ENCODE peak calls at places on chromosomes 7 and 10, in four cellular contexts. C is GM12878, P is K562, T is HepG2. E is an unnamed sample.

GRCh38 chr7:112930787-112931186 is 140.6 kb upstream of the TMEM168 start:
- DNase-seq in P (no peak), T (peak; percentile 60), C (no peak), E (no peak)

GRCh38 chr7:11294965-11295364 is 321.3 kb downstream of the PHF14 start:
- DNase-seq in C (no peak), T (no peak), P (no peak), E (no peak)

GRCh38 chr7:90552521-90552920 is 43.6 kb upstream of the CDK14 start:
- DNase-seq in C (no peak), T (no peak), P (no peak), E (no peak)

GRCh38 chr10:74021248-74022055 is 23.5 kb downstream of the VCL start:
- DNase-seq in C (no peak), T (no peak), P (peak; percentile 45), E (peak; percentile 17)

GRCh38 chr7:147774461-147774860 is 816.1 kb upstream of the C7orf33 start:
- DNase-seq in T (no peak), C (no peak), P (no peak), E (no peak)

GRCh38 chr7:46369933-46370654 is 449.0 kb upstream of the IGFBP3 start:
- DNase-seq in T (no peak), C (no peak), P (no peak), E (no peak)

GRCh38 chr10:124035928-124036558 is 57.4 kb downstream of the CHST15 start:
- DNase-seq in P (peak; percentile 17), T (peak; percentile 96), C (peak; percentile 82), E (no peak)

GRCh38 chr10:79162861-79163662 is 94.3 kb downstream of the ZMIZ1 start:
- DNase-seq in C (no peak), P (no peak), T (no peak), E (no peak)

GRCh38 chr10:3067859-3068179 is 471 bp downstream of the PFKP start:
- DNase-seq in P (no peak), T (no peak), C (no peak), E (no peak)

GRCh38 chr10:101453318-101453717 is 99.4 kb downstream of the BTRC start:
- DNase-seq in T (no peak), C (no peak), P (no peak), E (no peak)

GRCh38 chr10:101450277-101451080 is 96.5 kb downstream of the BTRC start:
- DNase-seq in C (no peak), P (peak; percentile 39), T (no peak), E (peak; percentile 19)

GRCh38 chr10:101453791-101454718 is 100.1 kb downstream of the BTRC start:
- DNase-seq in C (no peak), T (no peak), P (no peak), E (no peak)

GRCh38 chr10:101452593-101452992 is 98.6 kb downstream of the BTRC start:
- DNase-seq in C (no peak), P (no peak), T (no peak), E (no peak)

GRCh38 chr10:101451589-101452190 is 97.7 kb downstream of the BTRC start:
- DNase-seq in C (no peak), T (no peak), P (no peak), E (no peak)
- TF ChIP-seq NFIC in C (no peak), T (no peak), P (no peak), E (no peak)

GRCh38 chr7:99008181-99008631 is 129.9 kb downstream of the TRRAP start:
- DNase-seq in T (no peak), C (no peak), P (no peak), E (no peak)
- TF ChIP-seq NFIC in T (no peak), C (no peak), P (no peak), E (no peak)

GRCh38 chr7:142153400-142153799 is 41.9 kb downstream of the MGAM2 start:
- DNase-seq in C (no peak), T (peak; percentile 21), P (no peak), E (peak; percentile 16)
- TF ChIP-seq NFIC in C (no peak), T (no peak), P (no peak), E (no peak)

DNA sequence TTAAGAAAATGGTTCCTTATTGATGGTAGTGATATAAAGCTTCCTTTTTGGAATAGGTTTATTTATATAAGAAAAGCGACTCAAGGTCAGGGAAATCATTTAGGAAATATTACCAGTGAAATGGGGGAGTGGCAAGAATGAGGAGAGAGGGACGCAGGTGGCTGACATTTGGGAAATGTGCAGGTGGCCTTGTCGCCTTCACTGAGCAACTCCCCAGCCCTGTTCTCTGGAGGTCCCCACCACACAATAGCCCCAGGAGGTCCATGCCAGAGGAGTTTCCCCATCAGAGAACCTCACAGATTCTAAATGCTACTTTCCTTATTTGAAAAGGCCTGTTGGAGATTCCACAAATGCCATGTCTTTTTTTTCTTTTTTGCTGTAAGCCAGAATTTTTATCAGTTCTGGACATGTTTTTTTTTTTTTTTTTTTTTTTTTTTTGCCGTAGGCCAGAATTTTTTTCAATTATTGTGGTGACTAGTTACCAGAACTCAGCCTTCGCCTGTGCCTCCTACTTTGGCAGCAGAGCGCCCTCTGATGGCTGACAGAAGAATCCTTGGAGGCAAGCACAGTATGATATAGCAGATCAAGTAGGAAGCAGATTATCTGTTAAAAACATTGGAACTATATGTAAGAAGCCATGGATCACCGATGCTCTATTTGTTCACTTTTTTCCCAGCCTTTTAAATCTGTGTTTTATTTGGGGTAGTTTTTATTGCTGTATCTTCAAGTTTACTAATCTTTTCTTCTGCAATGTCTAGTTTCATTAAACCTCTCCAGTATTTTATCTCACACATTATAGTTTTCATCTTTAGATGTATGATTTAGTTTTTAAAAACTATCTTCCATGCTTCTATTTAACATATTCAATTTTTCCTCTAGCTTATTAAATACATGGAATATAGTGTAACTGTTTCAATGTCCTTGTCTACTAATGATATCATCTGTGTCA is 18.6 kb downstream of the OPALIN start:
- DNase-seq in P (peak; percentile 44), C (no peak), T (peak; percentile 47), E (peak; percentile 45)
- TF ChIP-seq NFIC in P (no peak), C (no peak), T (no peak), E (no peak)

GRCh38 chr10:88952647-88953111 is at the start of gene ACTA2:
- DNase-seq in T (no peak), C (no peak), P (no peak), E (peak; percentile 38)
- TF ChIP-seq NFIC in T (no peak), C (no peak), P (no peak), E (peak; percentile 77)

GRCh38 chr10:129496995-129497394 is 30.0 kb downstream of the MGMT start:
- DNase-seq in P (no peak), C (no peak), T (no peak), E (peak; percentile 75)

GRCh38 chr10:129494740-129495139 is 27.7 kb downstream of the MGMT start:
- DNase-seq in P (no peak), T (no peak), C (no peak), E (no peak)

GRCh38 chr10:129498680-129499079 is 31.6 kb downstream of the MGMT start:
- DNase-seq in C (no peak), T (no peak), P (no peak), E (no peak)

GRCh38 chr10:129494176-129494575 is 27.1 kb downstream of the MGMT start:
- DNase-seq in T (no peak), P (no peak), C (no peak), E (no peak)

GRCh38 chr10:129495697-129496096 is 28.7 kb downstream of the MGMT start:
- DNase-seq in P (no peak), C (no peak), T (no peak), E (peak; percentile 70)
- TF ChIP-seq NFIC in P (no peak), C (no peak), T (no peak), E (no peak)

GRCh38 chr10:13637303-13637856 is 50.6 kb downstream of the PRPF18 start:
- DNase-seq in P (no peak), T (no peak), C (no peak), E (no peak)
- TF ChIP-seq NFIC in P (no peak), T (no peak), C (no peak), E (no peak)

GRCh38 chr10:91565241-91565640 is 67.6 kb downstream of the PPP1R3C start:
- DNase-seq in C (no peak), P (no peak), T (no peak), E (no peak)

GRCh38 chr10:91564508-91564907 is 68.4 kb downstream of the PPP1R3C start:
- DNase-seq in C (no peak), P (no peak), T (no peak), E (no peak)

GRCh38 chr10:91567815-91568214 is 65.1 kb downstream of the PPP1R3C start:
- DNase-seq in C (no peak), P (no peak), T (no peak), E (no peak)

GRCh38 chr10:91564026-91564425 is 68.8 kb downstream of the PPP1R3C start:
- DNase-seq in C (no peak), P (no peak), T (no peak), E (no peak)

GRCh38 chr10:91566142-91566541 is 66.7 kb downstream of the PPP1R3C start:
- DNase-seq in P (no peak), T (no peak), C (no peak), E (no peak)
- TF ChIP-seq NFIC in P (no peak), T (no peak), C (no peak), E (no peak)

GRCh38 chr10:70162892-70163201 is 7.5 kb downstream of the SAR1A start:
- DNase-seq in T (no peak), C (peak; percentile 43), P (no peak), E (no peak)
- TF ChIP-seq NFIC in T (no peak), C (peak; percentile 66), P (no peak), E (no peak)